ENCODE peak calls at places on chromosome 5, in eight cellular contexts. X is thoracic aorta, M is MM.1S, O is fibroblast of lung, F is mucosa of descending colon, V is Peyer's patch, H is breast epithelium, W is trophoblast cell. Y is an unnamed sample. For H3K36me3, the result is how much of the 10 kb centered on the place peaks cover.

GRCh38 chr5:61768692-61769281 is 436.7 kb downstream of the ZSWIM6 start:
- DNase-seq in X (no peak), M (peak), O (peak), F (no peak), V (no peak), H (no peak), W (peak), Y (no peak)

GRCh38 chr5:151665584-151665982 is 21.1 kb downstream of the SPARC start:
- DNase-seq in X (no peak), M (no peak), O (no peak), F (no peak), V (no peak), H (no peak), W (no peak), Y (no peak)

GRCh38 chr5:75062925-75063531 is 10.7 kb upstream of the GCNT4 start:
- DNase-seq in X (no peak), M (peak), O (no peak), F (no peak), V (no peak), H (no peak), W (no peak), Y (no peak)

GRCh38 chr5:160749026-160749425 is 103.0 kb downstream of the ATP10B start:
- DNase-seq in X (no peak), M (no peak), O (no peak), F (no peak), V (no peak), H (no peak), W (no peak), Y (no peak)

GRCh38 chr5:119218830-119219782 is 136.7 kb upstream of the TNFAIP8 start:
- DNase-seq in X (no peak), M (no peak), O (peak), F (no peak), V (no peak), H (no peak), W (no peak), Y (no peak)

GRCh38 chr5:140240987-140241706 is 61.8 kb downstream of the PFDN1 start:
- DNase-seq in X (peak), M (no peak), O (peak), F (peak), V (peak), H (peak), W (no peak), Y (peak)

GRCh38 chr5:146027746-146028145 is 77.6 kb downstream of the PLAC8L1 start:
- DNase-seq in X (no peak), M (no peak), O (peak), F (peak), V (peak), H (no peak), W (no peak), Y (no peak)

GRCh38 chr5:8184455-8185063 is 315.6 kb downstream of the MTRR start:
- DNase-seq in X (no peak), M (peak), O (no peak), F (no peak), V (no peak), H (no peak), W (no peak), Y (no peak)

GRCh38 chr5:59401637-59402036 is 491.9 kb downstream of the PDE4D start:
- DNase-seq in X (no peak), M (no peak), O (no peak), F (no peak), V (no peak), H (no peak), W (no peak), Y (no peak)

GRCh38 chr5:140014751-140015150 is 28.3 kb downstream of the NRG2 start:
- DNase-seq in X (no peak), M (no peak), O (no peak), F (no peak), V (no peak), H (no peak), W (no peak), Y (no peak)

GRCh38 chr5:144156767-144157171 is 13.7 kb downstream of the YIPF5 start:
- DNase-seq in X (no peak), M (no peak), O (peak), F (no peak), V (no peak), H (no peak), W (no peak), Y (no peak)

GRCh38 chr5:43140286-43140685 is 19.6 kb downstream of the ZNF131 start:
- DNase-seq in X (no peak), M (no peak), O (peak), F (no peak), V (no peak), H (no peak), W (no peak), Y (no peak)
- H3K36me3 ChIP-seq in X (under half), M (under half), O (under half), F (under half), V (under half), H (under half), W (under half), Y (half or more)

DNA sequence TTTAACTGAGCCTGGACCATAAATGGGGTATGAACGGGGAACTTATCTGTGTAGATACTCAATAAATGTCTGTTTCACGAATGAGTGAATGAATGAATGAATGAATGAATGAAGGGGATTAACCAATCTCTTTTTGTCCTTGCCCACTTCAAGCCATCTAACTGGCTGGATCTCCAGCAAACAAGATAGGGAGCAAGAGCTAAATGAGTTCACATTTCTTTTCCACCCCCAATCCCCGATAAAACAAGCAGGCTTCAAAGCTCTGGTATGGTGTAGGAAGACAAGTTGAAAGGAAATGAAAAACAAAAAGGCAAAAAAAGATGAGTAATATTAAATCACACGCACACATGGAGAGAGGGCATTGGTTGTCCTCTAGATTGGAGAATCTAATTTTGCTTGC is 84.0 kb downstream of the CMYA5 start:
- DNase-seq in X (no peak), M (no peak), O (no peak), F (no peak), V (no peak), H (no peak), W (no peak), Y (no peak)
- H3K36me3 ChIP-seq in X (under half), M (under half), O (under half), F (under half), V (under half), H (under half), W (under half), Y (under half)

DNA sequence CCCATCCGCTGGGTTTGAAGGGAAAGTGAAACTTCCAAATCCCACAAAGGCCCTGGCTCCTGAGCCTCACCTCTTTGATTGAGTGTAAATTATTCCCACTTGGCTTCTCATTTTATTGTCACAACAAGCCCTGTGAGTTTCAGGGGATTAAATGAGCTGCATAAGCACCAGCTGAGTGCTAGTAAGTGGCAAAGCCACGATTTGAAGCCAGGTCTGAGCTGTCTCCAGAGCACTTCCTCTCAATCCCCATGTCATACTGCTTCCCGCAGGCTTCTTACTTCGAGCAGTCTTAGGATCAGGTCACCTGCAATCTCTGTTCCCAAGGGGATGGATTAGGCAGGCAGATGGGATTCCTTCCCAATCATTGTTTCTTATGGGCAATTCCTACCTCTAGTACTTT is 18.0 kb downstream of the RPS14 start:
- DNase-seq in X (no peak), M (peak), O (no peak), F (no peak), V (no peak), H (no peak), W (no peak), Y (no peak)
- H3K36me3 ChIP-seq in X (under half), M (under half), O (under half), F (under half), V (under half), H (under half), W (under half), Y (under half)

GRCh38 chr5:53785924-53786323 is 225.5 kb downstream of the NDUFS4 start:
- DNase-seq in X (no peak), M (no peak), O (no peak), F (no peak), V (no peak), H (no peak), W (no peak), Y (no peak)
- H3K36me3 ChIP-seq in X (under half), M (under half), O (under half), F (under half), V (under half), H (under half), W (under half), Y (under half)

DNA sequence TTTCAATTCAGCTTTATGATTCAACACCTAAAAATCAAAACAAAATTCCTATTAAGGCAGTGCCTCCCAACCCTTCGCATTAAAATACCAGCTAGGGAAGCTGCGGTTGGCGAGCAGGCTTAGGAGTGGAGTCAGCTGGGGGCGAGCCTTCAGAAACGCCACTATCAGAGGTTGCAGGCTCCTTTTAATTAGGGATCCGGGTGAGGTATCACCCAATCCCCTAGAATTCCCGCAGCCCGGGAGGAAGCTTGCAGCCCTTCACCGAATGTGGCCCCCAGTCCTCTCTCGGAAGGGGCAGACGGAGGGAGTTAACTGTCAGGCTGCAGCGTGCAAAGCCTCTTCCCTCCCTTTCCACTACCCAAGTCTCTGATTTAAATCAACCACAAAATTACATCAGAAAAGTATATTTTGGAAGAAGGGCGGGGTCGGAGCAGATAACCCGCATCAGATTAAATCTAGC is 1.7 kb downstream of the STC2 start:
- DNase-seq in X (no peak), M (no peak), O (peak), F (no peak), V (no peak), H (no peak), W (peak), Y (no peak)
- H3K36me3 ChIP-seq in X (under half), M (under half), O (under half), F (under half), V (under half), H (under half), W (under half), Y (under half)

DNA sequence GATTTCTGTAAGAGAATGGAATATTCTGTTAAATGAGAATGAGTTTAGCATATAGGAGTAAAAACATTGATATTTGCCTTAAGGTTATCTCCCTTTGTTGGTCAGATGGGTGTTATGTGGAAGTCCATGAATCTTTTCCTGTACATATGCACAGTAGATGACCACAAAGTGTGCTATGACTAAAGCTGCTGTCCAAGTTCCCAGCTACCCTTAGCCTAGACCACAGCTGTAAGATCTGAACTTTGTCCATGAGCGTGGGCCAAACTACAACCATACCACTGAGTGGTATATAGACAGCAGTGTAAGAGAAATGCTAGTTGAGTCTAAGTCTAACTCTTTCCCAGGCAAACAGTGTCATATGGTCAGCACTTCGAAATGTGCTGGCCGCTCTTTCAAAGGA is 48.8 kb downstream of the CD180 start:
- DNase-seq in X (no peak), M (no peak), O (peak), F (no peak), V (no peak), H (no peak), W (no peak), Y (no peak)
- H3K36me3 ChIP-seq in X (under half), M (under half), O (under half), F (under half), V (under half), H (under half), W (under half), Y (half or more)

GRCh38 chr5:37308796-37309195 is 59.6 kb upstream of the CPLANE1 start:
- DNase-seq in X (no peak), M (no peak), O (no peak), F (no peak), V (no peak), H (no peak), W (peak), Y (no peak)

GRCh38 chr5:37310360-37310759 is 60.5 kb downstream of the NUP155 start:
- DNase-seq in X (no peak), M (no peak), O (no peak), F (no peak), V (no peak), H (no peak), W (no peak), Y (no peak)

GRCh38 chr5:37304888-37305287 is 55.7 kb upstream of the CPLANE1 start:
- DNase-seq in X (no peak), M (no peak), O (no peak), F (no peak), V (no peak), H (no peak), W (no peak), Y (no peak)
- H3K36me3 ChIP-seq in X (half or more), M (under half), O (under half), F (under half), V (under half), H (under half), W (under half), Y (half or more)

DNA sequence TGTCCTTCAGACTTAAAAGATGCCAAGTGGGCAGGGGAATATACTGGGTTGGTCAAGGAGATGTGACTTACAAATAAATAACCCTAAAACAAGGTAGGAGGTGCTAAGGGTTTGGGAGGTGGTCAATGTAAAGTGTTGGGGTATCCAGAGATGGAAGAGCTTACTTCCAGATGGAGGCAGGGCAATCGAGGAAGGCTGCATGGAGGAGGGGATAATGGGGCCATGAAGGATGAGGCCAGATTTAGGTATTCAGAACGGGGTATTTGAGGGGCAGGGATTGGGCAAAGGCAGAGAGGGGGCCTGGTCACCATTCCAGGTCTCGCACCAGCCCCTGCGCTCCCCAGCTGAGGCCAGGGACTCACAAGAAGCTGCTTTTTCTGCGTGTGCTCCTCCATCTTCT is 57.9 kb upstream of the FBXW11 start:
- DNase-seq in X (no peak), M (no peak), O (no peak), F (no peak), V (no peak), H (no peak), W (no peak), Y (no peak)
- H3K36me3 ChIP-seq in X (under half), M (under half), O (under half), F (under half), V (under half), H (under half), W (under half), Y (half or more)

GRCh38 chr5:177483994-177484901 is 10.8 kb upstream of the DBN1 start:
- DNase-seq in X (no peak), M (no peak), O (no peak), F (no peak), V (no peak), H (no peak), W (no peak), Y (no peak)

GRCh38 chr5:177484902-177485549 is 11.6 kb upstream of the DBN1 start:
- DNase-seq in X (no peak), M (no peak), O (no peak), F (no peak), V (no peak), H (no peak), W (no peak), Y (no peak)

GRCh38 chr5:177479774-177480173 is 6.3 kb upstream of the DBN1 start:
- DNase-seq in X (no peak), M (no peak), O (peak), F (peak), V (no peak), H (no peak), W (no peak), Y (no peak)

GRCh38 chr5:177483042-177483441 is 9.6 kb upstream of the DBN1 start:
- DNase-seq in X (no peak), M (no peak), O (no peak), F (no peak), V (no peak), H (no peak), W (no peak), Y (no peak)

DNA sequence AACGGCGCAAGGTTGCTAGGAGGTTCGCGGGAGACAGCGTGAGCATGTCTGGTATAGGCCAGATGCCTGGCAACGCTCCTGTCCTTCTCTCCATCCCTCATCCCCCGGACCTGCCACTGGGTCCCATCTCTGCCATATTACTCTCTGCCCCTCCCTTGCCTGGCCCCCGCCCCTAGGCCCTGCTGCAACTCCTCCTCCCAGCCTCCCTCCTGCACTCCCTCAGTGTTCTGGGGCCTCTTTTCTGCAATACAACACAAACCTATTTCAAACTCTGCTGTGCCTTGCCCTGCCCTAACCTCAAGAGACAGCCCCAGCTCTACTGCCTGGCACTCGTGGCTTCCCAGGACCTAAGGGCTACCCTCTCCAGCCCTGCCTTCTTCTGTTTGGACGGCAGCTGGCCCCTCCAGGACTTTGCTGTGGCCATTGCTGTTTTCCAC is 8.9 kb upstream of the DBN1 start:
- DNase-seq in X (no peak), M (no peak), O (no peak), F (no peak), V (no peak), H (no peak), W (no peak), Y (no peak)
- H3K36me3 ChIP-seq in X (under half), M (under half), O (under half), F (under half), V (under half), H (under half), W (half or more), Y (under half)

Y was measured in lower lobe of right lung.